ENCODE peak calls at places on chromosome 3, in nine cellular contexts. T is dorsolateral prefrontal cortex; N is NCI-H1105; D is stimulated activated CD4-positive, alpha-beta T cell treated with anti-CD3 and anti-CD28 coated beads, Interleukin-1b, Interleukin-23, amount 100 ng/mL, for 24 hours; R is right lobe of liver; O is HTR-8/SVneo; G is WTC11; W is OCI-LY7; L is AG09319. K is an unnamed sample.

GRCh38 chr3:8996681-8997121 is 33.4 kb upstream of the RAD18 start:
- DNase-seq in T (peak), N (no peak), D (no peak), R (no peak), O (peak), G (peak), W (no peak), L (peak), K (no peak)

GRCh38 chr3:32009101-32009500 is 27.6 kb downstream of the ZNF860 start:
- DNase-seq in T (no peak), N (no peak), D (no peak), R (no peak), O (no peak), G (no peak), W (no peak), L (no peak), K (no peak)

GRCh38 chr3:98434412-98434811 is 28.6 kb upstream of the OR5K1 start:
- DNase-seq in T (no peak), N (no peak), D (no peak), R (no peak), O (no peak), G (no peak), W (no peak), L (no peak), K (no peak)

GRCh38 chr3:16252243-16252978 is 12.3 kb downstream of the DPH3 start:
- DNase-seq in T (no peak), N (no peak), D (no peak), R (no peak), O (no peak), G (no peak), W (no peak), L (no peak), K (peak)

GRCh38 chr3:25884981-25885380 is 95.1 kb downstream of the OXSM start:
- DNase-seq in T (no peak), N (no peak), D (no peak), R (no peak), O (no peak), G (no peak), W (no peak), L (no peak), K (no peak)

GRCh38 chr3:193805448-193805847 is 212.4 kb downstream of the OPA1 start:
- DNase-seq in T (no peak), N (peak), D (no peak), R (no peak), O (peak), G (no peak), W (no peak), L (no peak), K (peak)

GRCh38 chr3:176906046-176906905 is 291.0 kb downstream of the TBL1XR1 start:
- DNase-seq in T (no peak), N (peak), D (no peak), R (peak), O (peak), G (no peak), W (no peak), L (no peak), K (peak)

GRCh38 chr3:197300361-197300760 is 1.9 kb upstream of the DLG1 start:
- DNase-seq in T (no peak), N (no peak), D (no peak), R (no peak), O (no peak), G (no peak), W (no peak), L (no peak), K (no peak)

GRCh38 chr3:98914210-98915080 is 12.9 kb upstream of the DCBLD2 start:
- DNase-seq in T (no peak), N (no peak), D (no peak), R (peak), O (no peak), G (no peak), W (no peak), L (no peak), K (no peak)

GRCh38 chr3:99789322-99789721 is 28.3 kb upstream of the CMSS1 start:
- DNase-seq in T (peak), N (peak), D (no peak), R (no peak), O (peak), G (peak), W (peak), L (peak), K (peak)

GRCh38 chr3:179765396-179765795 is 112.6 kb downstream of the USP13 start:
- DNase-seq in T (no peak), N (no peak), D (no peak), R (no peak), O (no peak), G (no peak), W (no peak), L (no peak), K (no peak)

GRCh38 chr3:13509816-13510192 is 29.7 kb downstream of the HDAC11 start:
- DNase-seq in T (no peak), N (no peak), D (no peak), R (no peak), O (no peak), G (no peak), W (no peak), L (no peak), K (no peak)

GRCh38 chr3:150309557-150309956 is 98.5 kb upstream of the TSC22D2 start:
- DNase-seq in T (no peak), N (no peak), D (no peak), R (no peak), O (peak), G (no peak), W (no peak), L (no peak), K (no peak)

GRCh38 chr3:120263792-120264191 is 21.2 kb downstream of the GPR156 start:
- DNase-seq in T (no peak), N (no peak), D (no peak), R (no peak), O (no peak), G (no peak), W (no peak), L (no peak), K (no peak)

GRCh38 chr3:11220230-11220629 is 52.0 kb upstream of the ATG7 start:
- DNase-seq in T (no peak), N (no peak), D (no peak), R (no peak), O (no peak), G (peak), W (no peak), L (no peak), K (no peak)

GRCh38 chr3:13268961-13269391 is 151.1 kb downstream of the NUP210 start:
- DNase-seq in T (no peak), N (no peak), D (no peak), R (peak), O (no peak), G (no peak), W (no peak), L (no peak), K (no peak)

GRCh38 chr3:4474683-4475490 is 7.8 kb upstream of the SUMF1 start:
- DNase-seq in T (no peak), N (no peak), D (no peak), R (peak), O (no peak), G (no peak), W (no peak), L (no peak), K (peak)

GRCh38 chr3:143135150-143135549 is 15.6 kb downstream of the CHST2 start:
- DNase-seq in T (no peak), N (no peak), D (no peak), R (no peak), O (peak), G (no peak), W (no peak), L (peak), K (peak)

GRCh38 chr3:58560771-58561311 is 16.4 kb downstream of the FAM107A start:
- DNase-seq in T (no peak), N (no peak), D (no peak), R (peak), O (peak), G (peak), W (peak), L (peak), K (peak)

GRCh38 chr3:79018671-79019136 is 749.1 kb downstream of the ROBO1 start:
- DNase-seq in T (peak), N (peak), D (no peak), R (peak), O (no peak), G (peak), W (no peak), L (no peak), K (no peak)

GRCh38 chr3:17459470-17459993 is 282.9 kb downstream of the TBC1D5 start:
- DNase-seq in T (no peak), N (no peak), D (no peak), R (no peak), O (no peak), G (no peak), W (no peak), L (no peak), K (no peak)

GRCh38 chr3:42654331-42655201 is 1.1 kb downstream of the ZBTB47 start:
- DNase-seq in T (no peak), N (no peak), D (no peak), R (no peak), O (no peak), G (peak), W (no peak), L (no peak), K (no peak)

GRCh38 chr3:163952499-163952898 is 1125.8 kb downstream of the SI start:
- DNase-seq in T (no peak), N (no peak), D (no peak), R (no peak), O (no peak), G (no peak), W (no peak), L (no peak), K (no peak)

GRCh38 chr3:100737334-100737733 is 28.0 kb downstream of the TFG start:
- DNase-seq in T (no peak), N (no peak), D (no peak), R (no peak), O (peak), G (no peak), W (peak), L (no peak), K (peak)

GRCh38 chr3:112751564-112751963 is 95.1 kb downstream of the CD200R1L start:
- DNase-seq in T (no peak), N (no peak), D (no peak), R (no peak), O (no peak), G (no peak), W (no peak), L (no peak), K (no peak)

GRCh38 chr3:155495387-155495786 is 201.9 kb upstream of the STRIT1 start:
- DNase-seq in T (no peak), N (no peak), D (no peak), R (no peak), O (no peak), G (no peak), W (peak), L (no peak), K (no peak)

GRCh38 chr3:59364471-59364870 is 314.6 kb upstream of the CFAP20DC start:
- DNase-seq in T (no peak), N (no peak), D (no peak), R (no peak), O (no peak), G (no peak), W (no peak), L (no peak), K (no peak)

GRCh38 chr3:26004205-26004604 is 214.3 kb downstream of the OXSM start:
- DNase-seq in T (no peak), N (no peak), D (no peak), R (no peak), O (no peak), G (no peak), W (no peak), L (no peak), K (no peak)

GRCh38 chr3:179192542-179192941 is 44.4 kb downstream of the PIK3CA start:
- DNase-seq in T (no peak), N (no peak), D (no peak), R (no peak), O (no peak), G (no peak), W (no peak), L (no peak), K (no peak)

GRCh38 chr3:67685499-67685898 is 31.1 kb upstream of the SUCLG2 start:
- DNase-seq in T (no peak), N (no peak), D (no peak), R (no peak), O (no peak), G (no peak), W (peak), L (no peak), K (no peak)

GRCh38 chr3:53534216-53534615 is 39.8 kb downstream of the CACNA1D start:
- DNase-seq in T (no peak), N (no peak), D (no peak), R (no peak), O (no peak), G (no peak), W (no peak), L (no peak), K (no peak)